ENCODE peak calls at places on chromosomes 4 and X, in five cellular contexts. K is stimulated activated CD4-positive, alpha-beta T cell treated with anti-CD3 and anti-CD28 coated beads, TNF-alpha, amount 100 ng/mL, for 4 hours; O is T-helper 2 cell; F is SIG-M5; Z is pancreas. Y is an unnamed sample.
A peak's percentile ranks its signal among the peaks of the same experiment; 100 is the strongest.

GRCh38 chrX:153494541-153495361 is at the start of gene BGN:
- DNase-seq in K (no peak), F (no peak), O (no peak), Z (no peak), Y (no peak)

GRCh38 chr4:167906851-167907250 is 185.5 kb upstream of the ANXA10 start:
- DNase-seq in O (no peak), K (no peak), F (no peak), Z (no peak), Y (no peak)

GRCh38 chr4:39205000-39205399 is 22.7 kb downstream of the WDR19 start:
- DNase-seq in K (no peak), Z (no peak), F (no peak), O (no peak), Y (no peak)

GRCh38 chrX:21926116-21926515 is 14.4 kb upstream of the SMS start:
- DNase-seq in K (no peak), F (no peak), Z (no peak), O (no peak), Y (no peak)

GRCh38 chr4:183256756-183257385 is 63.2 kb downstream of the CLDN22 start:
- DNase-seq in Z (peak; percentile 48), F (no peak), O (no peak), K (peak; percentile 9), Y (no peak)

GRCh38 chr4:168803727-168804126 is 206.3 kb downstream of the CBR4 start:
- DNase-seq in K (no peak), O (no peak), Z (no peak), F (no peak), Y (no peak)

GRCh38 chrX:319579-320125 is 1.1 kb upstream of the GTPBP6 start:
- DNase-seq in O (no peak), F (no peak), Z (peak; percentile 53), K (no peak), Y (no peak)

GRCh38 chr4:105670684-105671083 is 37.8 kb downstream of the INTS12 start:
- DNase-seq in O (no peak), F (no peak), K (no peak), Z (no peak), Y (no peak)

GRCh38 chrX:2266445-2267349 is 234.1 kb downstream of the DHRSX start:
- DNase-seq in F (no peak), Z (no peak), K (no peak), O (no peak), Y (no peak)

GRCh38 chrX:107610667-107611066 is 17.6 kb upstream of the PRPS1 start:
- DNase-seq in Z (no peak), K (no peak), O (no peak), F (no peak), Y (no peak)

GRCh38 chrX:91434351-91435168 is at the start of gene PABPC5:
- DNase-seq in K (no peak), F (no peak), O (no peak), Z (peak; percentile 26), Y (no peak)

GRCh38 chrX:145002776-145003175 is 244.5 kb upstream of the SPANXN1 start:
- DNase-seq in K (no peak), F (no peak), Z (no peak), O (no peak), Y (no peak)

GRCh38 chrX:25524150-25524549 is 508.4 kb upstream of the ARX start:
- DNase-seq in Z (peak; percentile 11), F (no peak), O (no peak), K (no peak), Y (no peak)

GRCh38 chrX:150605603-150606002 is 37.2 kb downstream of the MTM1 start:
- DNase-seq in F (no peak), Z (no peak), O (no peak), K (no peak), Y (peak; percentile 26)

GRCh38 chrX:39739585-39739984 is 358.2 kb downstream of the BCOR start:
- DNase-seq in K (no peak), Z (no peak), O (no peak), F (no peak), Y (no peak)

GRCh38 chrX:39052751-39053150 is 251.5 kb downstream of the MID1IP1 start:
- DNase-seq in F (no peak), Z (no peak), K (no peak), O (no peak), Y (no peak)

GRCh38 chrX:28487818-28488217 is 99.4 kb upstream of the IL1RAPL1 start:
- DNase-seq in F (no peak), K (no peak), Z (no peak), O (no peak), Y (no peak)

GRCh38 chr4:86927843-86928395 is 6.9 kb upstream of the AFF1 start:
- DNase-seq in O (no peak), K (no peak), F (peak; percentile 20), Z (peak; percentile 37), Y (peak; percentile 75)

GRCh38 chrX:3663576-3664290 is 49.7 kb downstream of the PRKX start:
- DNase-seq in Z (no peak), F (no peak), O (no peak), K (no peak), Y (peak; percentile 87)

GRCh38 chr4:25857851-25858400 is 4.9 kb downstream of the SEL1L3 start:
- DNase-seq in O (no peak), Z (no peak), K (no peak), F (no peak), Y (no peak)

GRCh38 chr4:100889401-100889800 is 371.6 kb upstream of the EMCN start:
- DNase-seq in Z (no peak), O (no peak), K (no peak), F (no peak), Y (no peak)

GRCh38 chr4:102518703-102519131 is 17.6 kb downstream of the NFKB1 start:
- DNase-seq in Z (no peak), F (no peak), O (no peak), K (no peak), Y (no peak)

GRCh38 chr4:4784379-4784778 is 75.1 kb upstream of the MSX1 start:
- DNase-seq in K (no peak), Z (no peak), O (no peak), F (no peak), Y (no peak)

Y was measured in HL-60.